ENCODE peak calls at places on chromosomes 2 and 18, in six cellular contexts. M, L, S, R, J and F are unnamed samples.

GRCh38 chr18:2627821-2628276 is 27.7 kb upstream of the SMCHD1 start:
- DNase-seq in L (peak), S (peak), M (no peak), R (no peak), J (no peak), F (no peak)

GRCh38 chr18:13112982-13113381 is 105.6 kb upstream of the LDLRAD4 start:
- DNase-seq in J (no peak), R (no peak), L (peak), S (peak), M (no peak), F (peak)

GRCh38 chr18:10715791-10716190 is 190.0 kb downstream of the NAPG start:
- DNase-seq in M (no peak), R (no peak), J (no peak), L (peak), S (peak), F (no peak)

GRCh38 chr2:104856973-104857261 is 3.0 kb downstream of the POU3F3 start:
- DNase-seq in S (no peak), L (no peak), J (no peak), R (peak), M (no peak), F (no peak)

GRCh38 chr18:66603941-66604627 is at the start of gene CDH19:
- DNase-seq in J (no peak), S (peak), M (no peak), R (no peak), L (peak), F (no peak)

GRCh38 chr2:165293439-165294420 is 54.5 kb downstream of the SCN2A start:
- DNase-seq in L (peak), R (peak), M (no peak), J (no peak), S (peak), F (no peak)

GRCh38 chr2:16013571-16013970 is 73.2 kb downstream of the MYCN start:
- DNase-seq in M (no peak), S (no peak), R (no peak), L (no peak), J (no peak), F (no peak)

GRCh38 chr2:152200101-152200500 is 24.5 kb upstream of the STAM2 start:
- DNase-seq in S (peak), L (peak), M (no peak), R (no peak), J (no peak), F (no peak)

GRCh38 chr2:223735035-223735640 is 102.2 kb downstream of the AP1S3 start:
- DNase-seq in S (peak), M (no peak), J (no peak), L (peak), R (no peak), F (no peak)

GRCh38 chr2:234911271-234911670 is 40.5 kb upstream of the SH3BP4 start:
- DNase-seq in L (peak), R (no peak), M (peak), J (no peak), S (peak), F (no peak)

GRCh38 chr18:77071061-77071460 is 61.5 kb downstream of the MBP start:
- DNase-seq in M (no peak), L (no peak), J (no peak), R (no peak), S (no peak), F (no peak)

GRCh38 chr2:121187922-121188411 is 97.0 kb downstream of the TFCP2L1 start:
- DNase-seq in L (no peak), R (no peak), S (no peak), M (no peak), J (no peak), F (no peak)

GRCh38 chr2:234339016-234339415 is 157.9 kb downstream of the ARL4C start:
- DNase-seq in S (no peak), R (no peak), J (no peak), M (no peak), L (no peak), F (no peak)

GRCh38 chr18:13390711-13391110 is 172.2 kb downstream of the LDLRAD4 start:
- DNase-seq in L (no peak), S (no peak), J (no peak), R (no peak), M (no peak), F (no peak)

GRCh38 chr2:235227607-235228006 is 266.2 kb upstream of the AGAP1 start:
- DNase-seq in L (no peak), J (no peak), S (no peak), M (no peak), R (no peak), F (no peak)

GRCh38 chr2:239526038-239526437 is 125.2 kb upstream of the HDAC4 start:
- DNase-seq in L (no peak), S (no peak), J (no peak), M (no peak), R (no peak), F (no peak)

GRCh38 chr2:237627463-237628321 is at the start of gene LRRFIP1:
- DNase-seq in L (no peak), J (peak), R (no peak), S (no peak), M (no peak), F (peak)

GRCh38 chr18:52670903-52671302 is 330.9 kb downstream of the DCC start:
- DNase-seq in L (peak), M (no peak), S (peak), J (no peak), R (no peak), F (no peak)

GRCh38 chr2:239399404-239399999 is 1.3 kb downstream of the HDAC4 start:
- DNase-seq in J (no peak), M (peak), R (peak), S (peak), L (peak), F (no peak)

GRCh38 chr2:233439191-233439590 is 84.9 kb downstream of the DGKD start:
- DNase-seq in J (no peak), M (no peak), S (peak), L (peak), R (no peak), F (peak)

GRCh38 chr2:235859651-235860050 is 308.5 kb downstream of the GBX2 start:
- DNase-seq in M (no peak), L (peak), S (peak), J (no peak), R (no peak), F (peak)

GRCh38 chr2:183490930-183491329 is 366.7 kb downstream of the NUP35 start:
- DNase-seq in R (no peak), S (peak), L (peak), J (peak), M (no peak), F (peak)

GRCh38 chr2:201656102-201656501 is 12.8 kb upstream of the TMEM237 start:
- DNase-seq in S (no peak), L (no peak), J (no peak), M (no peak), R (no peak), F (no peak)

GRCh38 chr18:21241224-21242131 is 554 bp upstream of the GREB1L start:
- DNase-seq in R (no peak), M (no peak), S (no peak), J (peak), L (no peak), F (no peak)

DNA sequence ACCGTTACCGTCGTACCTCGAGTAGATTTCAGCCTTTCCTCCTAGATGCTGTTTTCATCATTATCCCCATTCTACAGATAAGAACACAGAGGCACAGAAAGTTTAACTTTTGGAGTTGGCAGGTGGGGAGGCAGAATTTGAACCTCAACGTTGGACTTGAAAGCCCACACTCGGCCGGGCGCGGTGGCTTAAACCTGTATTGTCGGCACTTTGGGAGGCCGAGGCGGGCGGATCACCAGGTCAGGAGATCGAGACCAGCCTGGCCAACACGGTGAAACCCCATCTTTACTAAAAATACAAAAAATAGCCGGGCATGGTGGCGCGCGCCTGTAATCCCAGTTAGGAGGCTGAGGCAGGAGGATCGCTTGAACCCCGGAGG is 11.5 kb downstream of the CATIP start:
- DNase-seq in L (no peak), S (no peak), M (no peak), R (no peak), J (no peak), F (no peak)
- H3K4me3 ChIP-seq in L (peak), S (peak), M (peak), R (peak), J (peak), F (peak)

DNA sequence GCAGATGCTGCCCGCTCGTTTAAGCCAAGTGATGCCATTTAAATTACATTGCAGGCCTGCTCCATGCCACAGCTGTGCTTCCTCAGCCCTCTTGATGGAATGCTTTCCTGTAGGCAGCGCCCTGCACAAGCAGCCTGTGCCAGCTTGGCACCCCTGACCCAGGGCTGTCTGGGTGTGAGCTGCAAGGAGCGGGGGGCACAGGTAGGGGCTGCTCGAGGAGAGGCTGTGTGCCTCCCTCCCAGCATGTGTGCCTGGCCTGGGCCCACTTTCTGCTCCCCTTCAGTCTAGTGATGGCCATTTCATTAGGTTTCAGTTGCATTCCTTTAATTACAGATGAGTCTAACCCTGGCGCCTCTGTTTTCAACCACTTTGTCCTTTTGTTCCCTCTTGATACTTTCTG is 10.5 kb upstream of the ANO7 start:
- DNase-seq in R (no peak), S (no peak), L (no peak), M (no peak), J (no peak), F (no peak)
- H3K4me3 ChIP-seq in R (no peak), S (no peak), L (no peak), M (no peak), J (no peak), F (no peak)

GRCh38 chr2:170843656-170844055 is 27.0 kb downstream of the GAD1 start:
- DNase-seq in R (no peak), M (no peak), L (peak), J (no peak), S (peak), F (no peak)

GRCh38 chr2:170842785-170843184 is 26.1 kb downstream of the GAD1 start:
- DNase-seq in M (no peak), S (no peak), R (no peak), J (no peak), L (peak), F (no peak)

GRCh38 chr2:170836027-170836426 is 19.3 kb downstream of the GAD1 start:
- DNase-seq in M (no peak), S (no peak), R (no peak), J (no peak), L (no peak), F (no peak)

GRCh38 chr2:170845343-170845742 is 28.7 kb downstream of the GAD1 start:
- DNase-seq in L (no peak), J (no peak), R (no peak), S (no peak), M (no peak), F (no peak)

DNA sequence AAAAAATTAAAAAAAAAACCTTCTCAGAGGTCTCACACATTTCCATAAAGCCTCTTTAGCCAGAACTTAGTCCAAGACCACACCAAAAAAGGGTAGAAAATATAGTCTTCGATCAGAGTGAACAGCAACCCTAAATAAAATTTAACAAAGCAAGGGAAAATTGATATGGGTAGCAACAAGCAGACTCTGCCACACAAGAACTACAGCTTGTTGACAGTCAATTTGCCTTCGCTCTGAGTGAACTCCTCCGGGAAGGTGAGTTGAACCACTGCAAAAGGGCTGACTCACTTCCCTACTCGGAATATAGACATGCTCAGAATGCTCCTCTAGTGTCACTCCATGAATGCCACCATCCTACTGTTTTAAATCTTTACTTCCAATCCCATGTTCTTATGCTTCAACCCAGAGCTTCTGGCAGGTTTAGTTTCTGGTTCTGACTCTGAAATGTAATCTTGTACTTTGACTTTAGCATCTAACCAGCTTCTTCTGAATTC is 24.1 kb downstream of the GAD1 start:
- DNase-seq in M (no peak), R (no peak), J (no peak), L (no peak), S (no peak), F (no peak)
- H3K4me3 ChIP-seq in M (no peak), R (no peak), J (no peak), L (no peak), S (no peak), F (no peak)

GRCh38 chr2:217220228-217221013 is 360.6 kb upstream of the TNP1 start:
- DNase-seq in L (peak), S (peak), R (no peak), J (no peak), M (no peak), F (no peak)
- H3K4me3 ChIP-seq in L (no peak), S (no peak), R (no peak), J (no peak), M (no peak), F (no peak)

GRCh38 chr2:10078001-10078400 is 2.2 kb downstream of the CYS1 start:
- DNase-seq in R (no peak), M (no peak), L (no peak), S (no peak), J (no peak), F (no peak)

GRCh38 chr2:10078704-10079191 is 1.5 kb downstream of the CYS1 start:
- DNase-seq in M (no peak), L (no peak), R (no peak), S (peak), J (no peak), F (no peak)

GRCh38 chr2:10079931-10080535 is at the start of gene CYS1:
- DNase-seq in S (peak), M (no peak), L (no peak), R (no peak), J (no peak), F (no peak)

GRCh38 chr2:10079192-10079930 is 850 bp downstream of the CYS1 start:
- DNase-seq in L (peak), S (peak), J (peak), R (no peak), M (no peak), F (peak)

GRCh38 chr2:10080536-10081304 is 509 bp upstream of the CYS1 start:
- DNase-seq in J (peak), S (peak), M (no peak), R (no peak), L (no peak), F (no peak)
- H3K4me3 ChIP-seq in J (peak), S (peak), M (peak), R (no peak), L (no peak), F (peak)